ENCODE peak calls at places on chromosomes 2 and 18, in seven cellular contexts. One of them, this sample, is unnamed.
A peak's percentile ranks its signal among the peaks of the same experiment; 100 is the strongest.

GRCh38 chr18:12034241-12035100 is 53.2 kb downstream of the IMPA2 start:
- DNase-seq in astrocyte of the spinal cord: no peak
- DNase-seq in NCI-H1417: no peak
- DNase-seq in T follicular helper cell: no peak
- DNase-seq in GM12892: no peak
- DNase-seq in uterus: no peak
- DNase-seq in stimulated activated CD8-positive, alpha-beta memory T cell treated with anti-CD3 and anti-CD28 coated beads, Interleukin-4, amount 100 ng/mL, for 4 hours: no peak
- DNase-seq in this sample: no peak

GRCh38 chr2:61700465-61700864 is 153.4 kb downstream of the FAM161A start:
- DNase-seq in astrocyte of the spinal cord: no peak
- DNase-seq in NCI-H1417: no peak
- DNase-seq in T follicular helper cell: no peak
- DNase-seq in GM12892: no peak
- DNase-seq in uterus: no peak
- DNase-seq in stimulated activated CD8-positive, alpha-beta memory T cell treated with anti-CD3 and anti-CD28 coated beads, Interleukin-4, amount 100 ng/mL, for 4 hours: no peak
- DNase-seq in this sample: no peak

GRCh38 chr2:236548179-236548918 is 21.3 kb upstream of the ACKR3 start:
- DNase-seq in astrocyte of the spinal cord: peak; percentile 51
- DNase-seq in NCI-H1417: no peak
- DNase-seq in T follicular helper cell: no peak
- DNase-seq in GM12892: no peak
- DNase-seq in uterus: no peak
- DNase-seq in stimulated activated CD8-positive, alpha-beta memory T cell treated with anti-CD3 and anti-CD28 coated beads, Interleukin-4, amount 100 ng/mL, for 4 hours: no peak
- DNase-seq in this sample: no peak

GRCh38 chr18:51039138-51040112 is 9.4 kb downstream of the SMAD4 start:
- DNase-seq in astrocyte of the spinal cord: peak; percentile 29
- DNase-seq in NCI-H1417: no peak
- DNase-seq in T follicular helper cell: no peak
- DNase-seq in GM12892: no peak
- DNase-seq in uterus: no peak
- DNase-seq in stimulated activated CD8-positive, alpha-beta memory T cell treated with anti-CD3 and anti-CD28 coated beads, Interleukin-4, amount 100 ng/mL, for 4 hours: no peak
- DNase-seq in this sample: no peak

GRCh38 chr2:30807249-30807648 is at the start of gene CAPN13:
- DNase-seq in astrocyte of the spinal cord: no peak
- DNase-seq in NCI-H1417: no peak
- DNase-seq in T follicular helper cell: no peak
- DNase-seq in GM12892: no peak
- DNase-seq in uterus: no peak
- DNase-seq in stimulated activated CD8-positive, alpha-beta memory T cell treated with anti-CD3 and anti-CD28 coated beads, Interleukin-4, amount 100 ng/mL, for 4 hours: no peak
- DNase-seq in this sample: no peak

GRCh38 chr18:79635127-79635726 is 44.4 kb upstream of the CTDP1 start:
- DNase-seq in astrocyte of the spinal cord: no peak
- DNase-seq in NCI-H1417: no peak
- DNase-seq in T follicular helper cell: no peak
- DNase-seq in GM12892: no peak
- DNase-seq in uterus: no peak
- DNase-seq in stimulated activated CD8-positive, alpha-beta memory T cell treated with anti-CD3 and anti-CD28 coated beads, Interleukin-4, amount 100 ng/mL, for 4 hours: no peak
- DNase-seq in this sample: no peak

GRCh38 chr2:233021771-233022170 is 8.7 kb upstream of the NGEF start:
- DNase-seq in astrocyte of the spinal cord: no peak
- DNase-seq in NCI-H1417: no peak
- DNase-seq in T follicular helper cell: no peak
- DNase-seq in GM12892: no peak
- DNase-seq in uterus: no peak
- DNase-seq in stimulated activated CD8-positive, alpha-beta memory T cell treated with anti-CD3 and anti-CD28 coated beads, Interleukin-4, amount 100 ng/mL, for 4 hours: no peak
- DNase-seq in this sample: no peak

GRCh38 chr18:63472380-63472779 is 4.4 kb upstream of the SERPINB5 start:
- DNase-seq in astrocyte of the spinal cord: no peak
- DNase-seq in NCI-H1417: no peak
- DNase-seq in T follicular helper cell: no peak
- DNase-seq in GM12892: no peak
- DNase-seq in uterus: no peak
- DNase-seq in stimulated activated CD8-positive, alpha-beta memory T cell treated with anti-CD3 and anti-CD28 coated beads, Interleukin-4, amount 100 ng/mL, for 4 hours: no peak
- DNase-seq in this sample: no peak

GRCh38 chr2:191217580-191217979 is 27.6 kb upstream of the MYO1B start:
- DNase-seq in astrocyte of the spinal cord: peak; percentile 62
- DNase-seq in NCI-H1417: no peak
- DNase-seq in T follicular helper cell: no peak
- DNase-seq in GM12892: no peak
- DNase-seq in uterus: no peak
- DNase-seq in stimulated activated CD8-positive, alpha-beta memory T cell treated with anti-CD3 and anti-CD28 coated beads, Interleukin-4, amount 100 ng/mL, for 4 hours: no peak
- DNase-seq in this sample: no peak

GRCh38 chr2:188244383-188244782 is 47.3 kb upstream of the GULP1 start:
- DNase-seq in astrocyte of the spinal cord: peak; percentile 6
- DNase-seq in NCI-H1417: no peak
- DNase-seq in T follicular helper cell: no peak
- DNase-seq in GM12892: no peak
- DNase-seq in uterus: no peak
- DNase-seq in stimulated activated CD8-positive, alpha-beta memory T cell treated with anti-CD3 and anti-CD28 coated beads, Interleukin-4, amount 100 ng/mL, for 4 hours: no peak
- DNase-seq in this sample: no peak

GRCh38 chr2:127175406-127175805 is 44.7 kb downstream of the CYP27C1 start:
- DNase-seq in astrocyte of the spinal cord: no peak
- DNase-seq in NCI-H1417: no peak
- DNase-seq in T follicular helper cell: no peak
- DNase-seq in GM12892: no peak
- DNase-seq in uterus: peak; percentile 87
- DNase-seq in stimulated activated CD8-positive, alpha-beta memory T cell treated with anti-CD3 and anti-CD28 coated beads, Interleukin-4, amount 100 ng/mL, for 4 hours: no peak
- DNase-seq in this sample: no peak

GRCh38 chr2:235373171-235373570 is 120.7 kb upstream of the AGAP1 start:
- DNase-seq in astrocyte of the spinal cord: no peak
- DNase-seq in NCI-H1417: no peak
- DNase-seq in T follicular helper cell: no peak
- DNase-seq in GM12892: no peak
- DNase-seq in uterus: no peak
- DNase-seq in stimulated activated CD8-positive, alpha-beta memory T cell treated with anti-CD3 and anti-CD28 coated beads, Interleukin-4, amount 100 ng/mL, for 4 hours: no peak
- DNase-seq in this sample: no peak

GRCh38 chr2:219076253-219076652 is 15.5 kb upstream of the IHH start:
- DNase-seq in astrocyte of the spinal cord: no peak
- DNase-seq in NCI-H1417: no peak
- DNase-seq in T follicular helper cell: no peak
- DNase-seq in GM12892: no peak
- DNase-seq in uterus: no peak
- DNase-seq in stimulated activated CD8-positive, alpha-beta memory T cell treated with anti-CD3 and anti-CD28 coated beads, Interleukin-4, amount 100 ng/mL, for 4 hours: no peak
- DNase-seq in this sample: no peak

GRCh38 chr18:44149706-44150105 is 531.0 kb upstream of the SETBP1 start:
- DNase-seq in astrocyte of the spinal cord: peak; percentile 89
- DNase-seq in NCI-H1417: no peak
- DNase-seq in T follicular helper cell: no peak
- DNase-seq in GM12892: no peak
- DNase-seq in uterus: no peak
- DNase-seq in stimulated activated CD8-positive, alpha-beta memory T cell treated with anti-CD3 and anti-CD28 coated beads, Interleukin-4, amount 100 ng/mL, for 4 hours: no peak
- DNase-seq in this sample: no peak

GRCh38 chr2:33617401-33617800 is 18.3 kb upstream of the FAM98A start:
- DNase-seq in astrocyte of the spinal cord: no peak
- DNase-seq in NCI-H1417: no peak
- DNase-seq in T follicular helper cell: no peak
- DNase-seq in GM12892: no peak
- DNase-seq in uterus: no peak
- DNase-seq in stimulated activated CD8-positive, alpha-beta memory T cell treated with anti-CD3 and anti-CD28 coated beads, Interleukin-4, amount 100 ng/mL, for 4 hours: no peak
- DNase-seq in this sample: no peak